ENCODE peak calls at places on chromosomes 16 and 17, in four cellular contexts. Z is Panc1, U is Peyer's patch, B is breast epithelium. E is an unnamed sample.

GRCh38 chr17:42181851-42182207 is 887 bp upstream of the KCNH4 start:
- DNase-seq in Z (no peak), B (no peak), U (no peak), E (no peak)

GRCh38 chr16:17277981-17278381 is 192.8 kb downstream of the XYLT1 start:
- DNase-seq in B (peak; percentile 58), Z (no peak), U (peak; percentile 53), E (no peak)

GRCh38 chr17:55405600-55405999 is 16.0 kb downstream of the MMD start:
- DNase-seq in U (no peak), Z (no peak), B (no peak), E (no peak)

GRCh38 chr17:67223924-67224323 is 21.1 kb downstream of the HELZ start:
- DNase-seq in U (no peak), Z (no peak), B (no peak), E (no peak)

GRCh38 chr17:15171433-15172047 is 93.6 kb downstream of the PMP22 start:
- DNase-seq in Z (peak; percentile 22), U (no peak), B (peak; percentile 60), E (no peak)

GRCh38 chr17:19720631-19721426 is 4.4 kb upstream of the SLC47A2 start:
- DNase-seq in B (no peak), U (no peak), Z (no peak), E (no peak)

GRCh38 chr16:66746682-66747081 is 4.7 kb downstream of the DYNC1LI2 start:
- DNase-seq in U (no peak), B (no peak), Z (no peak), E (no peak)

GRCh38 chr17:43359469-43360105 is 39.2 kb upstream of the ARL4D start:
- DNase-seq in B (no peak), Z (no peak), U (no peak), E (no peak)

GRCh38 chr16:50269769-50270509 is 3.6 kb downstream of the ADCY7 start:
- DNase-seq in U (no peak), Z (no peak), B (no peak), E (no peak)

GRCh38 chr16:86709902-86710601 is 131.7 kb downstream of the FOXL1 start:
- DNase-seq in B (no peak), Z (no peak), U (no peak), E (no peak)

GRCh38 chr17:19460695-19461094 is 49.7 kb downstream of the RNF112 start:
- DNase-seq in U (no peak), Z (no peak), B (no peak), E (no peak)

GRCh38 chr16:57026778-57027062 is 37.4 kb downstream of the NLRC5 start:
- DNase-seq in Z (no peak), U (no peak), B (no peak), E (no peak)

GRCh38 chr16:30882429-30883310 is 11.2 kb downstream of the BCL7C start:
- DNase-seq in U (no peak), B (no peak), Z (no peak), E (no peak)

GRCh38 chr17:63476494-63476856 is 386 bp upstream of the ACE start:
- DNase-seq in Z (no peak), B (no peak), U (no peak), E (no peak)

GRCh38 chr17:68819465-68819864 is 135.7 kb downstream of the ABCA8 start:
- DNase-seq in U (no peak), B (no peak), Z (no peak), E (no peak)

GRCh38 chr16:24610421-24610765 is 71.0 kb downstream of the RBBP6 start:
- DNase-seq in B (no peak), Z (no peak), U (no peak), E (no peak)

GRCh38 chr17:32278815-32279214 is 13.2 kb downstream of the RHBDL3 start:
- DNase-seq in B (no peak), U (no peak), Z (no peak), E (no peak)

GRCh38 chr17:51354908-51355307 is 94.6 kb downstream of the UTP18 start:
- DNase-seq in Z (no peak), U (no peak), B (no peak), E (no peak)

GRCh38 chr17:9150407-9151090 is 129.2 kb downstream of the NTN1 start:
- DNase-seq in U (no peak), Z (no peak), B (no peak), E (no peak)

GRCh38 chr17:68441064-68441770 is 16.1 kb downstream of the WIPI1 start:
- DNase-seq in Z (no peak), B (no peak), U (no peak), E (no peak)

GRCh38 chr17:16853661-16854320 is 118.1 kb downstream of the TNFRSF13B start:
- DNase-seq in B (no peak), Z (no peak), U (no peak), E (no peak)

GRCh38 chr16:21190013-21190412 is 21.4 kb downstream of the ZP2 start:
- DNase-seq in B (no peak), Z (no peak), U (no peak), E (no peak)

GRCh38 chr16:17318200-17318599 is 152.6 kb downstream of the XYLT1 start:
- DNase-seq in Z (no peak), B (no peak), U (no peak), E (no peak)

GRCh38 chr16:66406534-66407368 is 20.3 kb upstream of the BEAN1 start:
- DNase-seq in Z (peak; percentile 18), B (peak; percentile 88), U (peak; percentile 87), E (peak; percentile 79)

GRCh38 chr16:75265911-75266701 is 14.7 kb upstream of the BCAR1 start:
- DNase-seq in B (peak; percentile 78), U (no peak), Z (no peak), E (no peak)

GRCh38 chr16:73846292-73846849 is 450.2 kb upstream of the PSMD7 start:
- DNase-seq in B (no peak), U (no peak), Z (no peak), E (no peak)

GRCh38 chr17:1362065-1362848 is 37.8 kb downstream of the YWHAE start:
- DNase-seq in U (no peak), B (no peak), Z (no peak), E (peak; percentile 13)

GRCh38 chr17:1366234-1366633 is 33.8 kb downstream of the YWHAE start:
- DNase-seq in Z (no peak), U (no peak), B (no peak), E (no peak)

GRCh38 chr17:1360975-1361374 is 39.0 kb downstream of the YWHAE start:
- DNase-seq in Z (no peak), U (no peak), B (no peak), E (peak; percentile 28)

GRCh38 chr17:1365445-1366039 is 34.5 kb downstream of the YWHAE start:
- DNase-seq in U (peak; percentile 36), Z (peak; percentile 45), B (no peak), E (peak; percentile 71)

GRCh38 chr17:1362964-1363363 is 37.1 kb downstream of the YWHAE start:
- DNase-seq in U (peak; percentile 44), Z (no peak), B (no peak), E (no peak)
- H3K4me1 ChIP-seq in U (no peaks in the 10 kb centered on the region), Z (peaks cover 36% of the 10 kb centered on the region), B (no peaks in the 10 kb centered on the region), E (peaks cover 45% of the 10 kb centered on the region)

GRCh38 chr16:16021646-16021987 is 72.2 kb downstream of the ABCC1 start:
- DNase-seq in U (no peak), B (no peak), Z (no peak), E (no peak)

GRCh38 chr16:16021020-16021419 is 71.6 kb downstream of the ABCC1 start:
- DNase-seq in Z (no peak), U (no peak), B (no peak), E (no peak)

GRCh38 chr16:16020291-16020690 is 70.9 kb downstream of the ABCC1 start:
- DNase-seq in Z (no peak), U (no peak), B (no peak), E (no peak)

GRCh38 chr16:16021988-16022682 is 72.7 kb downstream of the ABCC1 start:
- DNase-seq in U (peak; percentile 43), B (peak; percentile 94), Z (peak; percentile 96), E (no peak)

DNA sequence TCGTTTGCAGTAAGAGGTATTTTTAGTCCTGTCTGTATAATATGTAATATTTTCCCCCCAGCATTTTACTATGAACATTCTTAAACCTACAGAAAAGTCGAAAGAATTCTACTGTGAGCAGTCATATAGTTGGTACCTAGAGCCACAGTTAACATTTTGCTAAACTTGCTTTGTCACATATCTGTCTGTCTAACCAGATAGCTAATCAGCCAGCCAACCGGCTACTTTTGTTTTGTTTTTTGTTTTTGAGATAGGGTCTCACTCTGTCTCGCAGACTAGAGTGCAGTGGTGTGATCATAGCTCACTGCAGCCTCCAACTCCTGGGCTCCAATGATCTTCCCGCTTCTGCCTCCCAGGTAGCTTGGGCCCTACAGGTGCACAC is 73.3 kb downstream of the ABCC1 start:
- DNase-seq in Z (no peak), U (no peak), B (no peak), E (no peak)
- H3K4me1 ChIP-seq in Z (peaks cover 90% of the 10 kb centered on the region), U (no peaks in the 10 kb centered on the region), B (no peaks in the 10 kb centered on the region), E (peaks cover 13% of the 10 kb centered on the region)

DNA sequence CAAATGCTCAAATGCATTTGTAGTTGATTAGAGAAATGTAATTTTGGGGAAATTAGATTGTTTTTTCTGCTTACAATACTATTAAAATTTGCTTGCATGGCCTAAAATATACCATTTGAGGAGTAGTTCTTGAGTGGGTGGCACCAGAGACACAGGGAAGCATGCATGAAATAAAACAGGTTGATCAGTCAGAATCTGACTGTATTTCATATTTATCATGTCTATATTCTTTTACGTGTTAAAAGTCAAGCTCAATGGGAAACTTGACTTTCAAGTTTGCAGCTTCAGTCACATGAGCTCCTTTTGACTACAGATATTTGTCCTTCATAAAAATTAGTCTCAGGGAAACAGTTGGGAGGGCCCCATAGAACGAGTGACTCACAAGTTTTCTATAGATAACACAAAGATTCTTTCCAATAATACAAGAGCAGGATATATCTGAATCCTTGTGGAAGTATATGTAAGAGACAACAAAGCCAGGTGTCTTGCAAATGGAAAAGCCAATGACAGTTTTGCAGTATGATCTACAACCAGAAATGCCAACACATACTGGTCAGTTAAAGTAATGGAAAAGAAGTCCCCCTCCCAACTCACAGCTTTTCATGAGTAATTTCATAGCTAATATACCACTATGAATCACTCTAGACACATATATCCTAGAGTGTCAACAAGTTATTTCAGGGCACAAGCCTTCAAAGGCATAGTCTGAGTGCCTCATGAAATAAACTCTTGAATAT is 42.2 kb upstream of the CORO6 start:
- DNase-seq in B (no peak), Z (peak; percentile 67), U (no peak), E (no peak)
- H3K4me1 ChIP-seq in B (no peaks in the 10 kb centered on the region), Z (peaks cover 4% of the 10 kb centered on the region), U (no peaks in the 10 kb centered on the region), E (no peaks in the 10 kb centered on the region)

DNA sequence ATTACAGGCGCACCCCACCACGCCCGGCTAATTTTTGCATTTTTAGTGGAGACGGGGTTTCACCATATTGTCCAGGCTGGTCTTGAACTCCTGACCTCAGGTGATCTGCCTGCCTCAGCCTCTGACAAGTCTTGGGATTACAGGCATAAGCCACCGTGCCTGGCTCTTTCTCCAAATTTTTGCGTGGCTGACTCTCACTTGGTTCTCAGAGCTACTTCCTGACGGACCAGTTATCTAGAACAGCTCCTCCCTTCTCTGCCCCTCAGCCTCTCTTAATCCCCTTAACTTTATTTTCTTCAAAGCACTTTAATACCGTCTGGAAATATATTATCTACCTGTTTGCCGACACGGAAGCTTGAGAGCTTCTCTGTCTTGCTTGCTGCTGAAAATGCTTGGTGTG is 4.2 kb downstream of the YPEL2 start:
- DNase-seq in B (no peak), Z (no peak), U (no peak), E (no peak)
- H3K4me1 ChIP-seq in B (no peaks in the 10 kb centered on the region), Z (peaks cover 3% of the 10 kb centered on the region), U (no peaks in the 10 kb centered on the region), E (peaks cover 27% of the 10 kb centered on the region)

GRCh38 chr17:7931709-7932482 is at the start of the genes CNTROB and TRAPPC1:
- DNase-seq in U (peak; percentile 99), Z (peak; percentile 96), B (peak; percentile 99), E (peak; percentile 99)
- H3K4me1 ChIP-seq in U (no peaks in the 10 kb centered on the region), Z (peaks cover 6% of the 10 kb centered on the region), B (no peaks in the 10 kb centered on the region), E (peaks cover 34% of the 10 kb centered on the region)

E was measured in CD8-positive, alpha-beta memory T cell.